ENCODE peak calls at places on chromosomes 3 and 15, in seven cellular contexts. One of them, this sample, is unnamed.

GRCh38 chr3:171282041-171282440 is 178.2 kb downstream of the TNIK start:
- DNase-seq in dorsolateral prefrontal cortex: no peak
- DNase-seq in left ventricle myocardium inferior: no peak
- DNase-seq in CD4-positive, alpha-beta T cell: no peak
- DNase-seq in Peyer's patch: no peak
- DNase-seq in stimulated activated CD8-positive, alpha-beta memory T cell treated with anti-CD3 and anti-CD28 coated beads, Interleukin-7, amount 100 ng/mL, for 1 hour: no peak
- DNase-seq in stimulated activated CD4-positive, alpha-beta T cell treated with anti-CD3 and anti-CD28 coated beads, Interleukin-1b, Interleukin-23, amount 100 ng/mL, for 24 hours: no peak
- DNase-seq in this sample: no peak

GRCh38 chr3:127446756-127447155 is 143.8 kb downstream of the TPRA1 start:
- DNase-seq in stimulated activated CD4-positive, alpha-beta T cell treated with anti-CD3 and anti-CD28 coated beads, Interleukin-1b, Interleukin-23, amount 100 ng/mL, for 24 hours: no peak
- DNase-seq in Peyer's patch: peak; percentile 2
- DNase-seq in CD4-positive, alpha-beta T cell: no peak
- DNase-seq in left ventricle myocardium inferior: peak; percentile 1
- DNase-seq in stimulated activated CD8-positive, alpha-beta memory T cell treated with anti-CD3 and anti-CD28 coated beads, Interleukin-7, amount 100 ng/mL, for 1 hour: no peak
- DNase-seq in dorsolateral prefrontal cortex: no peak
- DNase-seq in this sample: no peak

GRCh38 chr3:149442845-149443544 is 31.5 kb upstream of the TM4SF4 start:
- DNase-seq in left ventricle myocardium inferior: no peak
- DNase-seq in Peyer's patch: no peak
- DNase-seq in dorsolateral prefrontal cortex: no peak
- DNase-seq in CD4-positive, alpha-beta T cell: no peak
- DNase-seq in stimulated activated CD8-positive, alpha-beta memory T cell treated with anti-CD3 and anti-CD28 coated beads, Interleukin-7, amount 100 ng/mL, for 1 hour: no peak
- DNase-seq in stimulated activated CD4-positive, alpha-beta T cell treated with anti-CD3 and anti-CD28 coated beads, Interleukin-1b, Interleukin-23, amount 100 ng/mL, for 24 hours: no peak
- DNase-seq in this sample: no peak

GRCh38 chr15:67137319-67137718 is 71.9 kb downstream of the SMAD3 start:
- DNase-seq in stimulated activated CD4-positive, alpha-beta T cell treated with anti-CD3 and anti-CD28 coated beads, Interleukin-1b, Interleukin-23, amount 100 ng/mL, for 24 hours: no peak
- DNase-seq in CD4-positive, alpha-beta T cell: no peak
- DNase-seq in Peyer's patch: no peak
- DNase-seq in dorsolateral prefrontal cortex: no peak
- DNase-seq in stimulated activated CD8-positive, alpha-beta memory T cell treated with anti-CD3 and anti-CD28 coated beads, Interleukin-7, amount 100 ng/mL, for 1 hour: no peak
- DNase-seq in left ventricle myocardium inferior: no peak
- DNase-seq in this sample: no peak

GRCh38 chr3:169774186-169774585 is 990 bp downstream of the MYNN start:
- DNase-seq in left ventricle myocardium inferior: no peak
- DNase-seq in CD4-positive, alpha-beta T cell: no peak
- DNase-seq in stimulated activated CD8-positive, alpha-beta memory T cell treated with anti-CD3 and anti-CD28 coated beads, Interleukin-7, amount 100 ng/mL, for 1 hour: no peak
- DNase-seq in stimulated activated CD4-positive, alpha-beta T cell treated with anti-CD3 and anti-CD28 coated beads, Interleukin-1b, Interleukin-23, amount 100 ng/mL, for 24 hours: no peak
- DNase-seq in dorsolateral prefrontal cortex: no peak
- DNase-seq in Peyer's patch: no peak
- DNase-seq in this sample: no peak

GRCh38 chr15:72688697-72689096 is 2.7 kb downstream of the BBS4 start:
- DNase-seq in CD4-positive, alpha-beta T cell: no peak
- DNase-seq in Peyer's patch: no peak
- DNase-seq in dorsolateral prefrontal cortex: no peak
- DNase-seq in left ventricle myocardium inferior: no peak
- DNase-seq in stimulated activated CD4-positive, alpha-beta T cell treated with anti-CD3 and anti-CD28 coated beads, Interleukin-1b, Interleukin-23, amount 100 ng/mL, for 24 hours: no peak
- DNase-seq in stimulated activated CD8-positive, alpha-beta memory T cell treated with anti-CD3 and anti-CD28 coated beads, Interleukin-7, amount 100 ng/mL, for 1 hour: no peak
- DNase-seq in this sample: no peak

GRCh38 chr15:69088300-69088965 is 72.0 kb upstream of the GLCE start:
- DNase-seq in Peyer's patch: no peak
- DNase-seq in stimulated activated CD8-positive, alpha-beta memory T cell treated with anti-CD3 and anti-CD28 coated beads, Interleukin-7, amount 100 ng/mL, for 1 hour: no peak
- DNase-seq in CD4-positive, alpha-beta T cell: no peak
- DNase-seq in dorsolateral prefrontal cortex: no peak
- DNase-seq in stimulated activated CD4-positive, alpha-beta T cell treated with anti-CD3 and anti-CD28 coated beads, Interleukin-1b, Interleukin-23, amount 100 ng/mL, for 24 hours: no peak
- DNase-seq in left ventricle myocardium inferior: no peak
- DNase-seq in this sample: no peak

GRCh38 chr15:38070778-38071177 is 136.3 kb downstream of the TMCO5A start:
- DNase-seq in Peyer's patch: no peak
- DNase-seq in stimulated activated CD8-positive, alpha-beta memory T cell treated with anti-CD3 and anti-CD28 coated beads, Interleukin-7, amount 100 ng/mL, for 1 hour: no peak
- DNase-seq in dorsolateral prefrontal cortex: no peak
- DNase-seq in stimulated activated CD4-positive, alpha-beta T cell treated with anti-CD3 and anti-CD28 coated beads, Interleukin-1b, Interleukin-23, amount 100 ng/mL, for 24 hours: no peak
- DNase-seq in CD4-positive, alpha-beta T cell: no peak
- DNase-seq in left ventricle myocardium inferior: no peak
- DNase-seq in this sample: no peak

GRCh38 chr3:54814224-54814623 is 113.6 kb downstream of the LRTM1 start:
- DNase-seq in left ventricle myocardium inferior: no peak
- DNase-seq in CD4-positive, alpha-beta T cell: no peak
- DNase-seq in stimulated activated CD8-positive, alpha-beta memory T cell treated with anti-CD3 and anti-CD28 coated beads, Interleukin-7, amount 100 ng/mL, for 1 hour: no peak
- DNase-seq in stimulated activated CD4-positive, alpha-beta T cell treated with anti-CD3 and anti-CD28 coated beads, Interleukin-1b, Interleukin-23, amount 100 ng/mL, for 24 hours: no peak
- DNase-seq in Peyer's patch: no peak
- DNase-seq in dorsolateral prefrontal cortex: no peak
- DNase-seq in this sample: no peak

GRCh38 chr3:151169700-151170224 is 33.3 kb downstream of the GPR171 start:
- DNase-seq in stimulated activated CD8-positive, alpha-beta memory T cell treated with anti-CD3 and anti-CD28 coated beads, Interleukin-7, amount 100 ng/mL, for 1 hour: no peak
- DNase-seq in left ventricle myocardium inferior: peak; percentile 55
- DNase-seq in Peyer's patch: peak; percentile 60
- DNase-seq in CD4-positive, alpha-beta T cell: no peak
- DNase-seq in stimulated activated CD4-positive, alpha-beta T cell treated with anti-CD3 and anti-CD28 coated beads, Interleukin-1b, Interleukin-23, amount 100 ng/mL, for 24 hours: no peak
- DNase-seq in dorsolateral prefrontal cortex: no peak
- DNase-seq in this sample: no peak